ENCODE peak calls at places on chromosomes 3 and 15, in eight cellular contexts. M is heart left ventricle; O is right atrium auricular region; Q is tibial nerve; C is fibroblast of lung; F is pancreas; J is HepG2; P is CD4-positive, alpha-beta T cell. X is an unnamed sample. For H3K9me3, the result is how much of the 10 kb centered on the place peaks cover.

GRCh38 chr15:56242576-56243116 is 1.0 kb downstream of the RFX7 start:
- DNase-seq in M (no peak), O (no peak), Q (no peak), C (peak), F (no peak), J (no peak), P (no peak), X (no peak)

GRCh38 chr3:63092545-63092944 is 185.6 kb upstream of the SYNPR start:
- DNase-seq in M (no peak), O (no peak), Q (no peak), C (no peak), F (no peak), J (no peak), P (no peak), X (no peak)

GRCh38 chr15:62591842-62592838 is 427.1 kb upstream of the C2CD4B start:
- DNase-seq in M (no peak), O (no peak), Q (no peak), C (no peak), F (no peak), J (peak), P (no peak), X (no peak)

GRCh38 chr15:70501121-70501727 is 262.1 kb downstream of the UACA start:
- DNase-seq in M (peak), O (no peak), Q (no peak), C (no peak), F (no peak), J (no peak), P (no peak), X (no peak)

GRCh38 chr15:37252530-37252929 is 152.2 kb upstream of the MEIS2 start:
- DNase-seq in M (no peak), O (no peak), Q (no peak), C (no peak), F (no peak), J (no peak), P (no peak), X (no peak)

GRCh38 chr15:95713315-95713714 is 617.2 kb upstream of the NR2F2 start:
- DNase-seq in M (no peak), O (no peak), Q (no peak), C (no peak), F (no peak), J (no peak), P (no peak), X (no peak)

GRCh38 chr3:62703423-62704167 is 171.6 kb downstream of the CADPS start:
- DNase-seq in M (no peak), O (no peak), Q (no peak), C (no peak), F (no peak), J (no peak), P (no peak), X (no peak)

GRCh38 chr3:1087066-1087555 is 5.7 kb upstream of the CNTN6 start:
- DNase-seq in M (no peak), O (no peak), Q (peak), C (peak), F (peak), J (no peak), P (no peak), X (peak)

GRCh38 chr3:56525291-56525690 is 31.7 kb upstream of the CCDC66 start:
- DNase-seq in M (no peak), O (no peak), Q (no peak), C (no peak), F (no peak), J (no peak), P (no peak), X (no peak)

GRCh38 chr3:9064853-9065252 is 101.6 kb upstream of the RAD18 start:
- DNase-seq in M (no peak), O (no peak), Q (no peak), C (no peak), F (no peak), J (no peak), P (no peak), X (no peak)

GRCh38 chr3:71537211-71537611 is 46.3 kb downstream of the FOXP1 start:
- DNase-seq in M (no peak), O (no peak), Q (peak), C (peak), F (no peak), J (no peak), P (no peak), X (peak)

GRCh38 chr3:14296352-14296751 is 106.1 kb upstream of the SLC6A6 start:
- DNase-seq in M (no peak), O (no peak), Q (no peak), C (no peak), F (no peak), J (no peak), P (no peak), X (no peak)

GRCh38 chr3:127654374-127654773 is 18.4 kb upstream of the ABTB1 start:
- DNase-seq in M (no peak), O (no peak), Q (no peak), C (no peak), F (no peak), J (no peak), P (no peak), X (no peak)

GRCh38 chr3:127655641-127656040 is 17.1 kb upstream of the ABTB1 start:
- DNase-seq in M (no peak), O (no peak), Q (no peak), C (peak), F (no peak), J (no peak), P (no peak), X (no peak)

GRCh38 chr3:127650236-127650635 is 21.3 kb downstream of the PODXL2 start:
- DNase-seq in M (no peak), O (no peak), Q (no peak), C (no peak), F (no peak), J (no peak), P (no peak), X (no peak)

GRCh38 chr3:127651516-127652172 is 21.1 kb upstream of the ABTB1 start:
- DNase-seq in M (no peak), O (no peak), Q (no peak), C (no peak), F (no peak), J (no peak), P (no peak), X (no peak)

DNA sequence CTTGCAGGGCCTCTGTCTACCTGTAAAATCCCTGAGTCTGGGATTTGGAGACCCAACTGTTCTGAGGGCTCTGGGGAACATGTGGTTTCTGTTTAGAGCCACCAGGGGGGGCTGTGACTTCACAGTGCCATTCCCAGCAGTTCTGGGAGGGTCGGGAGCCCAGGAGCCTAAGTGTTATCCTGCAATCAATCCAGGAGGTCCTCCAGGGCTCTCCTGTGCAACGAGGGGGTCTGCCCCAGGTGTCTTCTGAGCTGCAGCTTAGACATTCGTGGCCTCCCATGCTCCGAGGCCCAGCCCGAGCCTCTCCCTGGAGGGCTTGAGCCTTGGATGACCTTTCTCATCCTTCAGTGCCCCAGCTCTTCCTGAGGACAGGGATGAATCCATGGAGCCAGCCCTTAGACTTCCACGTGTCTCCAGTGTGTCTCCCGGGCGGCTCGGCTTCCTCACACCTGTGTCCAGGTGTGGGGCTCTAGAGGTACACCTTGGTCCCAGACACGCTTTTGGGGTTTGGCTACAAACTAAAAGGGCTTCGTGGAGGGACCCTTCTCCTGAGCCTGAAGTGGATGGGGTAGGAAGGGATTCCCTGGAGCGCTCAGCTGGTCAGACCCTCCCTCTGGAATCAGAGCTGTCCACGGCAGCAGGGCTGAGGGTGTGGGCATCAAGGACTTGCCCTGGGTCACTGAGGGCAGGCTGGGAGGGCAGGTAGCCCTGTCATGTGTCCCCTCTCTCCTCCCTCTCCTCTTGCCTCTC is 20.3 kb upstream of the ABTB1 start:
- DNase-seq in M (no peak), O (no peak), Q (peak), C (peak), F (no peak), J (peak), P (no peak), X (no peak)
- TF ChIP-seq CTCF in M (peak), O (peak), Q (peak), C (peak), F (peak), J (peak), P (peak), X (peak)

DNA sequence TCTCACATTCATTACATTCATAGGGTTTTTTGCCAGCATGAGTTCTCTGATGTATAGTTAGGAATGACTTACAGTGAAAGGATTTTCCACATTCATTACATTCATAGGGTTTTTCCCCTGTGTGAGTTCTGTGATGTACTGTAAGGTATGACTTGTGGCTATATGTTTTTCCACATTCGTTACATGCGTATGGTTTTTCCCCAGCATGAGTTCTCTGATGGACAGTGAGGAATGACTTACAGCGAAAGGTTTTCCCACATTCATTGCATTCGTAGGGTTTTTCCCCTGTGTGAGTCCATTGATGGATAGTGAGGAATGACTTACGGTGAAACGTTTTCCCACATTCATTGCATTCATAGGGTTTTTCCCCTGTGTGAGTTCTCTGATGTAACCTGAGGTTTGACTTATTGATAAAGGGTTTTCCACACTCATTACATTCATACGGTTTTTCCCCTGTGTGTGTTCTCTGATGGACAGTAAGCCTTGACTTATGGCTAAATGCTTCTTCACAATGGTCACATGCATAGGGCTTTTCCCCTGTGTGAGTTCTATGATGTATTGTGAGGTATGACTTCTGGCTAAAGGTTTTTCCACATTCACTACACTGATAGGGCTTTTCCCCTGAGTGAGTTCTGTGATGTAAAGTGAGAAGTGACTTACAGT is 47.4 kb downstream of the ZNF717 start:
- DNase-seq in M (no peak), O (no peak), Q (no peak), C (peak), F (no peak), J (no peak), P (no peak), X (no peak)
- H3K9me3 ChIP-seq in M (under half), O (half or more), Q (under half), C (under half), F (under half), J (half or more), P (half or more), X (under half)

GRCh38 chr3:165343185-165343584 is 147.0 kb upstream of the SLITRK3 start:
- DNase-seq in M (no peak), O (no peak), Q (no peak), C (no peak), F (no peak), J (no peak), P (no peak), X (no peak)

DNA sequence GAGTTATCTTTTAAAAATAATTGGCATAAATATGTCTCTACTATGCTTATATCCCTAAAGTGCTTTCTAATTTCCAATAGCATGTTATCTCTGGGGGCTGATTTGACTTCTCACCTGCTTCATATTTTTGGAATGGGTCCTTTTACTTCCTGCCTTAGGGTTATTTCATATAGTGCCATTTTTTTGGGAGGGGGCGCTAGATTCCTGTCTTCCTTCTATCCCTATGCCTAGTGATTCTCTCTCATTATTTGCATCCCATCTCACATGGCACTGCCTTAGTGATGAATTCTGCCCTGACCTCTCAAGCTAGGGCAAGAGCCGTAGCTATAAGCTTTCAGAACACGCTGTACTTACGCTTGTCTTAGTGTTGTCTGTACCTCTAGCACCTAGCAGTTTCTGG is 150.3 kb upstream of the SLITRK3 start:
- DNase-seq in M (no peak), O (no peak), Q (no peak), C (no peak), F (no peak), J (no peak), P (no peak), X (no peak)
- TF ChIP-seq CTCF in M (no peak), O (no peak), Q (no peak), C (no peak), F (no peak), J (no peak), P (no peak), X (no peak)

GRCh38 chr3:125139386-125139785 is 73.2 kb downstream of the SLC12A8 start:
- DNase-seq in M (no peak), O (no peak), Q (no peak), C (no peak), F (no peak), J (no peak), P (no peak), X (no peak)
- H3K9me3 ChIP-seq in M (under half), O (under half), Q (under half), C (under half), F (under half), J (under half), P (under half), X (under half)

X was measured in left lung.